ENCODE peak calls at places on chromosomes 11 and 22, in six cellular contexts. One of them, this sample, is unnamed.

GRCh38 chr11:123518496-123519054 is 88.5 kb downstream of the GRAMD1B start:
- DNase-seq in brain microvascular endothelial cell: no peak
- DNase-seq in T1000: no peak
- DNase-seq in NCI-H1092 treated with DMSO at 0.1 percent for 48 hours: no peak
- DNase-seq in stimulated activated CD4-positive, alpha-beta T cell treated with anti-CD3 and anti-CD28 coated beads, Interleukin-2, amount 100 ng/mL, for 48 hours: no peak
- DNase-seq in neural crest cell: no peak
- DNase-seq in this sample: no peak

GRCh38 chr11:78691215-78691614 is 116.6 kb upstream of the NARS2 start:
- DNase-seq in stimulated activated CD4-positive, alpha-beta T cell treated with anti-CD3 and anti-CD28 coated beads, Interleukin-2, amount 100 ng/mL, for 48 hours: no peak
- DNase-seq in T1000: no peak
- DNase-seq in neural crest cell: no peak
- DNase-seq in NCI-H1092 treated with DMSO at 0.1 percent for 48 hours: no peak
- DNase-seq in brain microvascular endothelial cell: no peak
- DNase-seq in this sample: peak

GRCh38 chr11:41499429-41499828 is 40.0 kb upstream of the LRRC4C start:
- DNase-seq in stimulated activated CD4-positive, alpha-beta T cell treated with anti-CD3 and anti-CD28 coated beads, Interleukin-2, amount 100 ng/mL, for 48 hours: no peak
- DNase-seq in T1000: no peak
- DNase-seq in brain microvascular endothelial cell: no peak
- DNase-seq in NCI-H1092 treated with DMSO at 0.1 percent for 48 hours: no peak
- DNase-seq in neural crest cell: no peak
- DNase-seq in this sample: no peak

GRCh38 chr11:76166314-76166713 is 40.0 kb downstream of the WNT11 start:
- DNase-seq in stimulated activated CD4-positive, alpha-beta T cell treated with anti-CD3 and anti-CD28 coated beads, Interleukin-2, amount 100 ng/mL, for 48 hours: peak
- DNase-seq in neural crest cell: no peak
- DNase-seq in T1000: no peak
- DNase-seq in NCI-H1092 treated with DMSO at 0.1 percent for 48 hours: no peak
- DNase-seq in brain microvascular endothelial cell: no peak
- DNase-seq in this sample: no peak

GRCh38 chr11:40467771-40468170 is 991.7 kb downstream of the LRRC4C start:
- DNase-seq in NCI-H1092 treated with DMSO at 0.1 percent for 48 hours: no peak
- DNase-seq in neural crest cell: no peak
- DNase-seq in T1000: no peak
- DNase-seq in brain microvascular endothelial cell: no peak
- DNase-seq in stimulated activated CD4-positive, alpha-beta T cell treated with anti-CD3 and anti-CD28 coated beads, Interleukin-2, amount 100 ng/mL, for 48 hours: no peak
- DNase-seq in this sample: no peak

GRCh38 chr22:45064313-45065268 is 54.8 kb upstream of the PHF21B start:
- DNase-seq in stimulated activated CD4-positive, alpha-beta T cell treated with anti-CD3 and anti-CD28 coated beads, Interleukin-2, amount 100 ng/mL, for 48 hours: peak
- DNase-seq in neural crest cell: no peak
- DNase-seq in NCI-H1092 treated with DMSO at 0.1 percent for 48 hours: no peak
- DNase-seq in brain microvascular endothelial cell: peak
- DNase-seq in T1000: peak
- DNase-seq in this sample: no peak

GRCh38 chr11:13223112-13223511 is 54.5 kb upstream of the BMAL1 start:
- DNase-seq in brain microvascular endothelial cell: no peak
- DNase-seq in T1000: no peak
- DNase-seq in neural crest cell: no peak
- DNase-seq in stimulated activated CD4-positive, alpha-beta T cell treated with anti-CD3 and anti-CD28 coated beads, Interleukin-2, amount 100 ng/mL, for 48 hours: no peak
- DNase-seq in NCI-H1092 treated with DMSO at 0.1 percent for 48 hours: no peak
- DNase-seq in this sample: no peak

GRCh38 chr11:32213223-32213622 is 122.3 kb downstream of the RCN1 start:
- DNase-seq in NCI-H1092 treated with DMSO at 0.1 percent for 48 hours: no peak
- DNase-seq in neural crest cell: no peak
- DNase-seq in T1000: peak
- DNase-seq in stimulated activated CD4-positive, alpha-beta T cell treated with anti-CD3 and anti-CD28 coated beads, Interleukin-2, amount 100 ng/mL, for 48 hours: peak
- DNase-seq in brain microvascular endothelial cell: peak
- DNase-seq in this sample: no peak

GRCh38 chr22:20211997-20212753 is 55.9 kb downstream of the RTN4R start:
- DNase-seq in stimulated activated CD4-positive, alpha-beta T cell treated with anti-CD3 and anti-CD28 coated beads, Interleukin-2, amount 100 ng/mL, for 48 hours: no peak
- DNase-seq in neural crest cell: no peak
- DNase-seq in NCI-H1092 treated with DMSO at 0.1 percent for 48 hours: peak
- DNase-seq in T1000: no peak
- DNase-seq in brain microvascular endothelial cell: peak
- DNase-seq in this sample: peak

GRCh38 chr11:86469491-86470388 is 95.1 kb downstream of the CCDC81 start:
- DNase-seq in brain microvascular endothelial cell: no peak
- DNase-seq in T1000: no peak
- DNase-seq in neural crest cell: no peak
- DNase-seq in NCI-H1092 treated with DMSO at 0.1 percent for 48 hours: no peak
- DNase-seq in stimulated activated CD4-positive, alpha-beta T cell treated with anti-CD3 and anti-CD28 coated beads, Interleukin-2, amount 100 ng/mL, for 48 hours: no peak
- DNase-seq in this sample: no peak

GRCh38 chr11:20327377-20327776 is 36.1 kb upstream of the HTATIP2 start:
- DNase-seq in T1000: no peak
- DNase-seq in brain microvascular endothelial cell: no peak
- DNase-seq in neural crest cell: no peak
- DNase-seq in NCI-H1092 treated with DMSO at 0.1 percent for 48 hours: no peak
- DNase-seq in stimulated activated CD4-positive, alpha-beta T cell treated with anti-CD3 and anti-CD28 coated beads, Interleukin-2, amount 100 ng/mL, for 48 hours: no peak
- DNase-seq in this sample: no peak

GRCh38 chr11:68052137-68052873 is 13.5 kb downstream of the TCIRG1 start:
- DNase-seq in T1000: no peak
- DNase-seq in brain microvascular endothelial cell: no peak
- DNase-seq in neural crest cell: no peak
- DNase-seq in stimulated activated CD4-positive, alpha-beta T cell treated with anti-CD3 and anti-CD28 coated beads, Interleukin-2, amount 100 ng/mL, for 48 hours: no peak
- DNase-seq in NCI-H1092 treated with DMSO at 0.1 percent for 48 hours: no peak
- DNase-seq in this sample: no peak

GRCh38 chr11:4578624-4579023 is 2.9 kb upstream of the OR52I2 start:
- DNase-seq in neural crest cell: no peak
- DNase-seq in stimulated activated CD4-positive, alpha-beta T cell treated with anti-CD3 and anti-CD28 coated beads, Interleukin-2, amount 100 ng/mL, for 48 hours: no peak
- DNase-seq in NCI-H1092 treated with DMSO at 0.1 percent for 48 hours: no peak
- DNase-seq in brain microvascular endothelial cell: no peak
- DNase-seq in T1000: no peak
- DNase-seq in this sample: no peak

GRCh38 chr22:45604239-45604711 is 67.4 kb upstream of the ATXN10 start:
- DNase-seq in neural crest cell: no peak
- DNase-seq in brain microvascular endothelial cell: peak
- DNase-seq in stimulated activated CD4-positive, alpha-beta T cell treated with anti-CD3 and anti-CD28 coated beads, Interleukin-2, amount 100 ng/mL, for 48 hours: no peak
- DNase-seq in NCI-H1092 treated with DMSO at 0.1 percent for 48 hours: no peak
- DNase-seq in T1000: peak
- DNase-seq in this sample: no peak

GRCh38 chr22:33902073-33902472 is 18.2 kb downstream of the LARGE1 start:
- DNase-seq in neural crest cell: no peak
- DNase-seq in brain microvascular endothelial cell: no peak
- DNase-seq in stimulated activated CD4-positive, alpha-beta T cell treated with anti-CD3 and anti-CD28 coated beads, Interleukin-2, amount 100 ng/mL, for 48 hours: no peak
- DNase-seq in T1000: no peak
- DNase-seq in NCI-H1092 treated with DMSO at 0.1 percent for 48 hours: no peak
- DNase-seq in this sample: no peak

GRCh38 chr11:27699926-27700350 is 317 bp downstream of the BDNF start:
- DNase-seq in NCI-H1092 treated with DMSO at 0.1 percent for 48 hours: no peak
- DNase-seq in stimulated activated CD4-positive, alpha-beta T cell treated with anti-CD3 and anti-CD28 coated beads, Interleukin-2, amount 100 ng/mL, for 48 hours: no peak
- DNase-seq in brain microvascular endothelial cell: no peak
- DNase-seq in neural crest cell: no peak
- DNase-seq in T1000: no peak
- DNase-seq in this sample: no peak

GRCh38 chr11:57978686-57979531 is 44.8 kb upstream of the OR9Q1 start:
- DNase-seq in stimulated activated CD4-positive, alpha-beta T cell treated with anti-CD3 and anti-CD28 coated beads, Interleukin-2, amount 100 ng/mL, for 48 hours: no peak
- DNase-seq in brain microvascular endothelial cell: no peak
- DNase-seq in neural crest cell: no peak
- DNase-seq in T1000: no peak
- DNase-seq in NCI-H1092 treated with DMSO at 0.1 percent for 48 hours: no peak
- DNase-seq in this sample: no peak

GRCh38 chr11:71323876-71324526 is 71.6 kb upstream of the SHANK2 start:
- DNase-seq in neural crest cell: no peak
- DNase-seq in stimulated activated CD4-positive, alpha-beta T cell treated with anti-CD3 and anti-CD28 coated beads, Interleukin-2, amount 100 ng/mL, for 48 hours: no peak
- DNase-seq in T1000: no peak
- DNase-seq in NCI-H1092 treated with DMSO at 0.1 percent for 48 hours: no peak
- DNase-seq in brain microvascular endothelial cell: no peak
- DNase-seq in this sample: no peak

GRCh38 chr11:44886765-44887164 is 63.9 kb downstream of the TP53I11 start:
- DNase-seq in neural crest cell: no peak
- DNase-seq in T1000: no peak
- DNase-seq in stimulated activated CD4-positive, alpha-beta T cell treated with anti-CD3 and anti-CD28 coated beads, Interleukin-2, amount 100 ng/mL, for 48 hours: no peak
- DNase-seq in brain microvascular endothelial cell: peak
- DNase-seq in NCI-H1092 treated with DMSO at 0.1 percent for 48 hours: no peak
- DNase-seq in this sample: no peak

GRCh38 chr22:49925525-49926128 is 7.2 kb downstream of the CRELD2 start:
- DNase-seq in NCI-H1092 treated with DMSO at 0.1 percent for 48 hours: no peak
- DNase-seq in T1000: no peak
- DNase-seq in brain microvascular endothelial cell: no peak
- DNase-seq in neural crest cell: no peak
- DNase-seq in stimulated activated CD4-positive, alpha-beta T cell treated with anti-CD3 and anti-CD28 coated beads, Interleukin-2, amount 100 ng/mL, for 48 hours: no peak
- DNase-seq in this sample: no peak

GRCh38 chr11:118790357-118791014 is 478 bp downstream of the DDX6 start:
- DNase-seq in stimulated activated CD4-positive, alpha-beta T cell treated with anti-CD3 and anti-CD28 coated beads, Interleukin-2, amount 100 ng/mL, for 48 hours: peak
- DNase-seq in NCI-H1092 treated with DMSO at 0.1 percent for 48 hours: peak
- DNase-seq in brain microvascular endothelial cell: peak
- DNase-seq in neural crest cell: peak
- DNase-seq in T1000: no peak
- DNase-seq in this sample: peak

GRCh38 chr11:75150879-75151278 is at the start of gene SLCO2B1:
- DNase-seq in brain microvascular endothelial cell: no peak
- DNase-seq in NCI-H1092 treated with DMSO at 0.1 percent for 48 hours: peak
- DNase-seq in T1000: no peak
- DNase-seq in neural crest cell: no peak
- DNase-seq in stimulated activated CD4-positive, alpha-beta T cell treated with anti-CD3 and anti-CD28 coated beads, Interleukin-2, amount 100 ng/mL, for 48 hours: no peak
- DNase-seq in this sample: no peak

GRCh38 chr11:7579226-7579825 is 65.5 kb downstream of the PPFIBP2 start:
- DNase-seq in brain microvascular endothelial cell: no peak
- DNase-seq in T1000: no peak
- DNase-seq in stimulated activated CD4-positive, alpha-beta T cell treated with anti-CD3 and anti-CD28 coated beads, Interleukin-2, amount 100 ng/mL, for 48 hours: no peak
- DNase-seq in NCI-H1092 treated with DMSO at 0.1 percent for 48 hours: no peak
- DNase-seq in neural crest cell: no peak
- DNase-seq in this sample: no peak

GRCh38 chr22:24483966-24484545 is 11.1 kb upstream of the UPB1 start:
- DNase-seq in brain microvascular endothelial cell: no peak
- DNase-seq in neural crest cell: no peak
- DNase-seq in T1000: no peak
- DNase-seq in NCI-H1092 treated with DMSO at 0.1 percent for 48 hours: no peak
- DNase-seq in stimulated activated CD4-positive, alpha-beta T cell treated with anti-CD3 and anti-CD28 coated beads, Interleukin-2, amount 100 ng/mL, for 48 hours: no peak
- DNase-seq in this sample: no peak

GRCh38 chr11:19344661-19345518 is 104.1 kb upstream of the E2F8 start:
- DNase-seq in NCI-H1092 treated with DMSO at 0.1 percent for 48 hours: peak
- DNase-seq in stimulated activated CD4-positive, alpha-beta T cell treated with anti-CD3 and anti-CD28 coated beads, Interleukin-2, amount 100 ng/mL, for 48 hours: no peak
- DNase-seq in T1000: no peak
- DNase-seq in neural crest cell: peak
- DNase-seq in brain microvascular endothelial cell: no peak
- DNase-seq in this sample: peak

GRCh38 chr11:88827018-88827676 is 238.6 kb downstream of the GRM5 start:
- DNase-seq in brain microvascular endothelial cell: no peak
- DNase-seq in stimulated activated CD4-positive, alpha-beta T cell treated with anti-CD3 and anti-CD28 coated beads, Interleukin-2, amount 100 ng/mL, for 48 hours: no peak
- DNase-seq in neural crest cell: no peak
- DNase-seq in T1000: no peak
- DNase-seq in NCI-H1092 treated with DMSO at 0.1 percent for 48 hours: no peak
- DNase-seq in this sample: no peak

GRCh38 chr11:56950510-56950909 is 38.2 kb upstream of the OR5AK2 start:
- DNase-seq in brain microvascular endothelial cell: no peak
- DNase-seq in neural crest cell: no peak
- DNase-seq in NCI-H1092 treated with DMSO at 0.1 percent for 48 hours: no peak
- DNase-seq in stimulated activated CD4-positive, alpha-beta T cell treated with anti-CD3 and anti-CD28 coated beads, Interleukin-2, amount 100 ng/mL, for 48 hours: no peak
- DNase-seq in T1000: no peak
- DNase-seq in this sample: no peak

GRCh38 chr11:16985297-16985696 is 28.9 kb downstream of the PLEKHA7 start:
- DNase-seq in stimulated activated CD4-positive, alpha-beta T cell treated with anti-CD3 and anti-CD28 coated beads, Interleukin-2, amount 100 ng/mL, for 48 hours: no peak
- DNase-seq in neural crest cell: no peak
- DNase-seq in NCI-H1092 treated with DMSO at 0.1 percent for 48 hours: no peak
- DNase-seq in brain microvascular endothelial cell: no peak
- DNase-seq in T1000: no peak
- DNase-seq in this sample: no peak

GRCh38 chr11:69320756-69321741 is 27.1 kb downstream of the MYEOV start:
- DNase-seq in neural crest cell: no peak
- DNase-seq in brain microvascular endothelial cell: no peak
- DNase-seq in NCI-H1092 treated with DMSO at 0.1 percent for 48 hours: no peak
- DNase-seq in stimulated activated CD4-positive, alpha-beta T cell treated with anti-CD3 and anti-CD28 coated beads, Interleukin-2, amount 100 ng/mL, for 48 hours: no peak
- DNase-seq in T1000: peak
- DNase-seq in this sample: no peak

GRCh38 chr22:45918455-45919370 is 58.2 kb downstream of the WNT7B start:
- DNase-seq in NCI-H1092 treated with DMSO at 0.1 percent for 48 hours: no peak
- DNase-seq in neural crest cell: no peak
- DNase-seq in stimulated activated CD4-positive, alpha-beta T cell treated with anti-CD3 and anti-CD28 coated beads, Interleukin-2, amount 100 ng/mL, for 48 hours: no peak
- DNase-seq in brain microvascular endothelial cell: no peak
- DNase-seq in T1000: peak
- DNase-seq in this sample: no peak

GRCh38 chr22:48837341-48837935 is 990.2 kb downstream of the BRD1 start:
- DNase-seq in neural crest cell: no peak
- DNase-seq in NCI-H1092 treated with DMSO at 0.1 percent for 48 hours: no peak
- DNase-seq in T1000: no peak
- DNase-seq in brain microvascular endothelial cell: no peak
- DNase-seq in stimulated activated CD4-positive, alpha-beta T cell treated with anti-CD3 and anti-CD28 coated beads, Interleukin-2, amount 100 ng/mL, for 48 hours: no peak
- DNase-seq in this sample: no peak

This sample was measured in NCI-H146.